ENCODE peak calls at places on chromosomes 12 and 14, in four cellular contexts. Z is prostate gland, L is HepG2, G is aorta. X is an unnamed sample.

GRCh38 chr12:106030210-106031175 is 108.3 kb downstream of the NUAK1 start:
- DNase-seq in Z (no peak), L (no peak), G (no peak), X (no peak)

GRCh38 chr14:91980157-91980556 is 32.7 kb upstream of the FBLN5 start:
- DNase-seq in Z (no peak), L (no peak), G (no peak), X (peak)

GRCh38 chr14:50530794-50531193 is 1.6 kb downstream of the MAP4K5 start:
- DNase-seq in Z (no peak), L (no peak), G (no peak), X (no peak)

GRCh38 chr12:13222076-13222475 is 25.6 kb downstream of the EMP1 start:
- DNase-seq in Z (no peak), L (no peak), G (no peak), X (no peak)

GRCh38 chr14:70052990-70053389 is 135.8 kb downstream of the SLC8A3 start:
- DNase-seq in Z (no peak), L (peak), G (no peak), X (peak)

GRCh38 chr12:124420972-124421674 is 126.2 kb downstream of the RFLNA start:
- DNase-seq in Z (no peak), L (no peak), G (no peak), X (no peak)

GRCh38 chr12:111339306-111339938 is 29.5 kb downstream of the PHETA1 start:
- DNase-seq in Z (no peak), L (no peak), G (no peak), X (no peak)

GRCh38 chr12:89183985-89184435 is 168.3 kb downstream of the DUSP6 start:
- DNase-seq in Z (no peak), L (no peak), G (no peak), X (no peak)

GRCh38 chr14:35534884-35535793 is 1.2 kb downstream of the INSM2 start:
- DNase-seq in Z (peak), L (peak), G (peak), X (peak)

GRCh38 chr14:85074955-85075354 is 455.0 kb upstream of the FLRT2 start:
- DNase-seq in Z (no peak), L (no peak), G (no peak), X (no peak)

GRCh38 chr14:33120341-33120740 is 181.7 kb downstream of the NPAS3 start:
- DNase-seq in Z (no peak), L (no peak), G (no peak), X (no peak)

GRCh38 chr12:95601626-95602025 is 50.4 kb upstream of the USP44 start:
- DNase-seq in Z (no peak), L (no peak), G (no peak), X (no peak)

GRCh38 chr14:64465856-64466554 is 706 bp downstream of the AKAP5 start:
- DNase-seq in Z (no peak), L (no peak), G (no peak), X (no peak)

GRCh38 chr12:58602179-58602578 is 318.1 kb downstream of the LRIG3 start:
- DNase-seq in Z (no peak), L (no peak), G (no peak), X (no peak)

GRCh38 chr14:39232554-39233415 is 930 bp upstream of the MIA2 start:
- DNase-seq in Z (no peak), L (peak), G (no peak), X (peak)

GRCh38 chr14:102293784-102294183 is 11.2 kb downstream of the MOK start:
- DNase-seq in Z (no peak), L (no peak), G (peak), X (no peak)

GRCh38 chr14:35492569-35493014 is 41.4 kb upstream of the INSM2 start:
- DNase-seq in Z (no peak), L (peak), G (no peak), X (no peak)

GRCh38 chr14:69542311-69542710 is 32.4 kb downstream of the CCDC177 start:
- DNase-seq in Z (no peak), L (no peak), G (no peak), X (no peak)

GRCh38 chr12:51970904-51971646 is 19.6 kb downstream of the ACVR1B start:
- DNase-seq in Z (no peak), L (peak), G (no peak), X (peak)

GRCh38 chr12:122990561-122990960 is 10.1 kb downstream of the ARL6IP4 start:
- DNase-seq in Z (no peak), L (no peak), G (no peak), X (no peak)

GRCh38 chr12:52903285-52903854 is 1.5 kb downstream of the KRT8 start:
- DNase-seq in Z (peak), L (peak), G (peak), X (peak)

GRCh38 chr12:109890620-109891019 is 9.5 kb upstream of the TCHP start:
- DNase-seq in Z (no peak), L (no peak), G (no peak), X (no peak)